ENCODE peak calls at places on chromosomes 7 and 10, in five cellular contexts. One of them, this sample, is unnamed. For H3K79me1 and H3K4me1, the result is how much of the 10 kb centered on the place peaks cover.

GRCh38 chr7:33191326-33191725 is 62.0 kb downstream of the BBS9 start:
- DNase-seq in trophoblast cell: peak
- DNase-seq in mesendoderm: peak
- DNase-seq in neuronal stem cell: no peak
- DNase-seq in mesenchymal stem cell: no peak
- DNase-seq in this sample: no peak

GRCh38 chr7:116861717-116862116 is 670 bp upstream of the CAPZA2 start:
- DNase-seq in trophoblast cell: no peak
- DNase-seq in mesendoderm: no peak
- DNase-seq in neuronal stem cell: no peak
- DNase-seq in mesenchymal stem cell: no peak
- DNase-seq in this sample: no peak

GRCh38 chr10:115092258-115092554 is 959 bp upstream of the ATRNL1 start:
- DNase-seq in trophoblast cell: peak
- DNase-seq in mesendoderm: no peak
- DNase-seq in neuronal stem cell: no peak
- DNase-seq in mesenchymal stem cell: no peak
- DNase-seq in this sample: no peak

GRCh38 chr7:100632951-100633717 is 8.2 kb downstream of the TFR2 start:
- DNase-seq in trophoblast cell: peak
- DNase-seq in mesendoderm: peak
- DNase-seq in neuronal stem cell: no peak
- DNase-seq in mesenchymal stem cell: peak
- DNase-seq in this sample: peak

GRCh38 chr10:17001961-17002749 is 127.5 kb downstream of the CUBN start:
- DNase-seq in trophoblast cell: peak
- DNase-seq in mesendoderm: peak
- DNase-seq in neuronal stem cell: no peak
- DNase-seq in mesenchymal stem cell: peak
- DNase-seq in this sample: peak

GRCh38 chr10:76559889-76560215 is 1077.8 kb downstream of the KCNMA1 start:
- DNase-seq in trophoblast cell: no peak
- DNase-seq in mesendoderm: no peak
- DNase-seq in neuronal stem cell: no peak
- DNase-seq in mesenchymal stem cell: peak
- DNase-seq in this sample: peak

GRCh38 chr7:151381333-151382078 is 28.3 kb downstream of the WDR86 start:
- DNase-seq in trophoblast cell: no peak
- DNase-seq in mesendoderm: peak
- DNase-seq in neuronal stem cell: no peak
- DNase-seq in mesenchymal stem cell: no peak
- DNase-seq in this sample: no peak

GRCh38 chr10:53664620-53665019 is 892.0 kb upstream of the MBL2 start:
- DNase-seq in trophoblast cell: no peak
- DNase-seq in mesendoderm: no peak
- DNase-seq in neuronal stem cell: no peak
- DNase-seq in mesenchymal stem cell: peak
- DNase-seq in this sample: no peak

GRCh38 chr7:85875398-85875797 is 688.5 kb upstream of the SEMA3D start:
- DNase-seq in trophoblast cell: no peak
- DNase-seq in mesendoderm: no peak
- DNase-seq in neuronal stem cell: no peak
- DNase-seq in mesenchymal stem cell: no peak
- DNase-seq in this sample: no peak

GRCh38 chr10:79101560-79101971 is 32.8 kb downstream of the ZMIZ1 start:
- DNase-seq in trophoblast cell: no peak
- DNase-seq in mesendoderm: no peak
- DNase-seq in neuronal stem cell: no peak
- DNase-seq in mesenchymal stem cell: no peak
- DNase-seq in this sample: no peak
- H3K79me1 ChIP-seq in trophoblast cell: under half
- H3K79me1 ChIP-seq in mesendoderm: half or more
- H3K79me1 ChIP-seq in neuronal stem cell: under half
- H3K79me1 ChIP-seq in mesenchymal stem cell: under half
- H3K79me1 ChIP-seq in this sample: half or more

GRCh38 chr7:27148776-27149641 is 1.4 kb upstream of the HOXA6 start:
- DNase-seq in trophoblast cell: no peak
- DNase-seq in mesendoderm: no peak
- DNase-seq in neuronal stem cell: no peak
- DNase-seq in mesenchymal stem cell: peak
- DNase-seq in this sample: no peak
- H3K4me1 ChIP-seq in trophoblast cell: under half
- H3K4me1 ChIP-seq in mesendoderm: under half
- H3K4me1 ChIP-seq in neuronal stem cell: under half
- H3K4me1 ChIP-seq in mesenchymal stem cell: under half
- H3K4me1 ChIP-seq in this sample: under half

GRCh38 chr10:79108728-79109127 is 40.0 kb downstream of the ZMIZ1 start:
- DNase-seq in trophoblast cell: no peak
- DNase-seq in mesendoderm: no peak
- DNase-seq in neuronal stem cell: no peak
- DNase-seq in mesenchymal stem cell: no peak
- DNase-seq in this sample: no peak
- H3K79me1 ChIP-seq in trophoblast cell: under half
- H3K79me1 ChIP-seq in mesendoderm: half or more
- H3K79me1 ChIP-seq in neuronal stem cell: under half
- H3K79me1 ChIP-seq in mesenchymal stem cell: under half
- H3K79me1 ChIP-seq in this sample: half or more

DNA sequence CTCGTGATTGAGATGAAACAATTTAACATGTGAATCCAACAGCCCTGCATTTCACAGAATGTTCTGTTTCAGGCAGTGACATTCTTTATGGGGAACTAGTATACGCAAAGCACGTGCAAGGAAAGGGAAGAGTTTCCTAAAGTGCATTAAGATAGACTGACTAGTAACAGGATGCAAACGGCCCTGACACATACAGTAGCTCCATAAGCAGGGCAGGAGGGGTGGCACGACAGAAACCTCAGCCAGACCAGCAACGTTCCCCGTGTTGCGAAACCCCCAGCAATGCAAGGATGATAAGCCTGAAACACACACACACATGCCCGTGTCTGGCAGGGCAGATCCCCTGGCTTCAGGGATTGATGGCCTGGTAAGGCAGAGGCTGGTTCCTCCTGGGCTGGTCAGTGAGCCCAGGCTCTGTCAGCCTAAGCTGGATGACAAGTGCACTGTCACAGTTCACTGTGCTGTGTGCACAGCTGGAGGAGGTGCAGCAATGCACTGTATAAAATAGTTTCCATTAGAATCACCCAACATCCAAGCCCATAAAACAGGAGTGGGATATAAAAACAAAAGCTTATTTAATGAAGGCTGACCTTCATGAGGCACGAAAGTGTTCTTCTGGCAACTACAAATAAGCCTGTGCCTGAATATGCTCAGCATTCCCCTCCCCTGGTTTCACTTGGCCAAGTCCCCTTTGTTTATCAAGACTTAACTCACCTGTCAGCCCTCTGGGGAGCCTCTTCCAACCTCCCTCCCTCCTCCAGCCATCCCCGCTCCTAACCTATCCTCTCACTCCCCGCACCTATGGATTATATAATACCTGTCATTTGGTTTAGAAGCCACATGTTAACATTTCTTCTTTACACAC is 88.8 kb downstream of the GSAP start:
- DNase-seq in trophoblast cell: peak
- DNase-seq in mesendoderm: peak
- DNase-seq in neuronal stem cell: no peak
- DNase-seq in mesenchymal stem cell: peak
- DNase-seq in this sample: peak
- H3K4me1 ChIP-seq in trophoblast cell: under half
- H3K4me1 ChIP-seq in mesendoderm: under half
- H3K4me1 ChIP-seq in neuronal stem cell: under half
- H3K4me1 ChIP-seq in mesenchymal stem cell: under half
- H3K4me1 ChIP-seq in this sample: under half

GRCh38 chr10:79105818-79106217 is 37.1 kb downstream of the ZMIZ1 start:
- DNase-seq in trophoblast cell: no peak
- DNase-seq in mesendoderm: no peak
- DNase-seq in neuronal stem cell: no peak
- DNase-seq in mesenchymal stem cell: no peak
- DNase-seq in this sample: no peak

GRCh38 chr10:79104264-79104954 is 35.6 kb downstream of the ZMIZ1 start:
- DNase-seq in trophoblast cell: no peak
- DNase-seq in mesendoderm: no peak
- DNase-seq in neuronal stem cell: no peak
- DNase-seq in mesenchymal stem cell: no peak
- DNase-seq in this sample: peak

GRCh38 chr10:79105164-79105739 is 36.5 kb downstream of the ZMIZ1 start:
- DNase-seq in trophoblast cell: no peak
- DNase-seq in mesendoderm: no peak
- DNase-seq in neuronal stem cell: no peak
- DNase-seq in mesenchymal stem cell: no peak
- DNase-seq in this sample: no peak

GRCh38 chr10:79106651-79107050 is 37.9 kb downstream of the ZMIZ1 start:
- DNase-seq in trophoblast cell: no peak
- DNase-seq in mesendoderm: no peak
- DNase-seq in neuronal stem cell: no peak
- DNase-seq in mesenchymal stem cell: no peak
- DNase-seq in this sample: no peak

DNA sequence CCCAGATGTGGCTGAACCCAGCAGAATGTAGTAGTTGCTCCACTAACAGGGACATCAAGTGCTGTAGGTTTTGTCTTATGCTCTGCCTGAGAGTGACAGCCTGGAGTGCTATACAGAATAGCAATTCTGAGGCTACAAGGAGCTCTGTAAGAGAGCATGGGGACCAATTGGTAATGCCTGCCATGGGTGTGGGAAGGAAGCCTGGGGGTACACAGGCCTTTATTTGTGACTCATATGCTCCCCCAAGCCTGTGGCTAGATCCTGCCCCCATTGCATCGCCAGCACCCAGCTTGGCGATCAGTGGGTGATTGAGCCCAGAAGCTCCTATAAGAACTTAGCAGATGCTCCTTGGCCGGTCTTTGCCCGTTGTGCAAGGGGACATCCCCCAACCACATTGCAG is 37.5 kb downstream of the ZMIZ1 start:
- DNase-seq in trophoblast cell: no peak
- DNase-seq in mesendoderm: no peak
- DNase-seq in neuronal stem cell: no peak
- DNase-seq in mesenchymal stem cell: no peak
- DNase-seq in this sample: no peak
- H3K79me1 ChIP-seq in trophoblast cell: under half
- H3K79me1 ChIP-seq in mesendoderm: half or more
- H3K79me1 ChIP-seq in neuronal stem cell: under half
- H3K79me1 ChIP-seq in mesenchymal stem cell: under half
- H3K79me1 ChIP-seq in this sample: half or more

GRCh38 chr7:139645572-139646523 is 122.4 kb downstream of the CLEC2L start:
- DNase-seq in trophoblast cell: peak
- DNase-seq in mesendoderm: peak
- DNase-seq in neuronal stem cell: peak
- DNase-seq in mesenchymal stem cell: peak
- DNase-seq in this sample: peak
- H3K4me1 ChIP-seq in trophoblast cell: under half
- H3K4me1 ChIP-seq in mesendoderm: under half
- H3K4me1 ChIP-seq in neuronal stem cell: under half
- H3K4me1 ChIP-seq in mesenchymal stem cell: under half
- H3K4me1 ChIP-seq in this sample: under half

DNA sequence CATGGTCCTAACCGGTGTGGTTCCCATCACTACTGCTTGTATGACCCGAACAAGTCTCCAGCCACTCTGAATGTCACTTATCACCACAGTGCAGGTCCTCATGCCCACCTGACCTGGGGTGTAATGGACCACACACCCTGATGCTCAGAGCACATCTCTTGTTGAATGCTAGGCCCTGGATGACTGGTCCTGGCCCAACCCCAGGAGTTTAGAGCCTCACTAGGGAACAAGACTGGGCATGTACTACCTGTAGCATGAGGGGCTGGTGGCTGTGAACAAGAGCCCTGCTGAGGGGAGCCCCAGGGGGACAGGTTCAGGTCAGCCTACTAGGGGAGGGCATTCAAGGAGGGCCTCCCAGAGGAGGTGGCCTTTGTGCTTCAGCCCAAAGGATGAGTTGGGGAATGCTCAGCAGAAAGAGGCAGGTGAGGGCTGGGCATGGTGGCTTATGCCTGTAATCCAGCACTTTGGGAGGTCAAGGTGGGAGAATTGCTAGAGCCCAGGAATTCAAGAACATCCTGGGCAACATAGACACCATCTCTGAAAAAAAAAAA is 31.2 kb downstream of the ZMIZ1 start:
- DNase-seq in trophoblast cell: no peak
- DNase-seq in mesendoderm: no peak
- DNase-seq in neuronal stem cell: no peak
- DNase-seq in mesenchymal stem cell: no peak
- DNase-seq in this sample: no peak
- H3K79me1 ChIP-seq in trophoblast cell: under half
- H3K79me1 ChIP-seq in mesendoderm: half or more
- H3K79me1 ChIP-seq in neuronal stem cell: under half
- H3K79me1 ChIP-seq in mesenchymal stem cell: under half
- H3K79me1 ChIP-seq in this sample: under half

DNA sequence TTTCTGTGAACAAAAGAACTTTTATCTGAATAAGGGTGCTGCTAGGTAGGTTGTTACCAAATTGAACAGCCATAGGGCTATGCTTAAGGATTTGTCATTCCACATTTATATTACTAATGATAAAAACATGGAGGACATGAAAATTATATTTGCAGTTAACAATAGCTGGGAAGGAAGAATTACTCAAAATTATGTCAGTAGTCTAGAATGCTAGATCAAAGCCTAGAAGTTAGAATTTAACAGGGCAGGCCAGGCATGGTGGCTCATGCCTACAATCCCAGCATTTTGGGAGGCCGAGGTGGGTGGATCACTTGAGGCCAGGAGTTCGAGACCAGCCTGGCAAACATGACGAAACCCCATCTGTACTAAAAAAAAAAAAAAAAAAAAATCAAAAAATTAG is 9.4 kb downstream of the STK17A start:
- DNase-seq in trophoblast cell: peak
- DNase-seq in mesendoderm: no peak
- DNase-seq in neuronal stem cell: no peak
- DNase-seq in mesenchymal stem cell: no peak
- DNase-seq in this sample: no peak
- H3K4me1 ChIP-seq in trophoblast cell: under half
- H3K4me1 ChIP-seq in mesendoderm: under half
- H3K4me1 ChIP-seq in neuronal stem cell: under half
- H3K4me1 ChIP-seq in mesenchymal stem cell: under half
- H3K4me1 ChIP-seq in this sample: under half

This sample was measured in IMR-90.